ENCODE peak calls at places on chromosomes 5 and 9, in five cellular contexts. One of them, this sample, is unnamed.

GRCh38 chr5:172450861-172451695 is 3.2 kb downstream of the SH3PXD2B start:
- DNase-seq in suprapubic skin: peak; percentile 76
- DNase-seq in bronchial epithelial cell: no peak
- DNase-seq in colonic mucosa: no peak
- DNase-seq in endodermal cell: peak; percentile 87
- DNase-seq in this sample: no peak

GRCh38 chr9:87140605-87141109 is 193.4 kb upstream of the GAS1 start:
- DNase-seq in suprapubic skin: no peak
- DNase-seq in bronchial epithelial cell: no peak
- DNase-seq in colonic mucosa: no peak
- DNase-seq in endodermal cell: no peak
- DNase-seq in this sample: no peak

GRCh38 chr5:34652916-34653315 is 3.2 kb upstream of the RAI14 start:
- DNase-seq in suprapubic skin: no peak
- DNase-seq in bronchial epithelial cell: no peak
- DNase-seq in colonic mucosa: no peak
- DNase-seq in endodermal cell: no peak
- DNase-seq in this sample: no peak

GRCh38 chr5:151580858-151581257 is 10.3 kb downstream of the FAT2 start:
- DNase-seq in suprapubic skin: no peak
- DNase-seq in bronchial epithelial cell: no peak
- DNase-seq in colonic mucosa: no peak
- DNase-seq in endodermal cell: peak; percentile 77
- DNase-seq in this sample: peak; percentile 25

GRCh38 chr5:58455066-58455465 is 4.8 kb downstream of the PLK2 start:
- DNase-seq in suprapubic skin: no peak
- DNase-seq in bronchial epithelial cell: no peak
- DNase-seq in colonic mucosa: no peak
- DNase-seq in endodermal cell: no peak
- DNase-seq in this sample: no peak

GRCh38 chr9:24590432-24590831 is 44.7 kb upstream of the IZUMO3 start:
- DNase-seq in suprapubic skin: no peak
- DNase-seq in bronchial epithelial cell: peak; percentile 89
- DNase-seq in colonic mucosa: no peak
- DNase-seq in endodermal cell: no peak
- DNase-seq in this sample: no peak

GRCh38 chr9:130662099-130662926 is 2.1 kb upstream of the PRDM12 start:
- DNase-seq in suprapubic skin: no peak
- DNase-seq in bronchial epithelial cell: no peak
- DNase-seq in colonic mucosa: no peak
- DNase-seq in endodermal cell: peak; percentile 80
- DNase-seq in this sample: no peak

GRCh38 chr9:127854169-127854833 is at the start of gene ENG:
- DNase-seq in suprapubic skin: no peak
- DNase-seq in bronchial epithelial cell: peak; percentile 10
- DNase-seq in colonic mucosa: peak; percentile 64
- DNase-seq in endodermal cell: peak; percentile 83
- DNase-seq in this sample: peak; percentile 31

GRCh38 chr5:167571824-167572223 is 719.6 kb upstream of the WWC1 start:
- DNase-seq in suprapubic skin: no peak
- DNase-seq in bronchial epithelial cell: no peak
- DNase-seq in colonic mucosa: no peak
- DNase-seq in endodermal cell: peak; percentile 52
- DNase-seq in this sample: no peak

GRCh38 chr5:167573274-167574127 is 717.9 kb upstream of the WWC1 start:
- DNase-seq in suprapubic skin: no peak
- DNase-seq in bronchial epithelial cell: peak; percentile 47
- DNase-seq in colonic mucosa: no peak
- DNase-seq in endodermal cell: peak; percentile 89
- DNase-seq in this sample: peak; percentile 38

GRCh38 chr5:167576928-167577327 is 714.5 kb upstream of the WWC1 start:
- DNase-seq in suprapubic skin: no peak
- DNase-seq in bronchial epithelial cell: no peak
- DNase-seq in colonic mucosa: no peak
- DNase-seq in endodermal cell: no peak
- DNase-seq in this sample: no peak

GRCh38 chr5:167576126-167576525 is 715.3 kb upstream of the WWC1 start:
- DNase-seq in suprapubic skin: no peak
- DNase-seq in bronchial epithelial cell: no peak
- DNase-seq in colonic mucosa: no peak
- DNase-seq in endodermal cell: no peak
- DNase-seq in this sample: no peak

GRCh38 chr5:167574381-167574780 is 717.1 kb upstream of the WWC1 start:
- DNase-seq in suprapubic skin: no peak
- DNase-seq in bronchial epithelial cell: no peak
- DNase-seq in colonic mucosa: no peak
- DNase-seq in endodermal cell: no peak
- DNase-seq in this sample: no peak
- H3K4me3 ChIP-seq in suprapubic skin: no peak overlapping the region
- H3K4me3 ChIP-seq in bronchial epithelial cell: no peak overlapping the region
- H3K4me3 ChIP-seq in colonic mucosa: no peak overlapping the region
- H3K4me3 ChIP-seq in endodermal cell: peak overlapping the region; percentile 85
- H3K4me3 ChIP-seq in this sample: no peak overlapping the region

DNA sequence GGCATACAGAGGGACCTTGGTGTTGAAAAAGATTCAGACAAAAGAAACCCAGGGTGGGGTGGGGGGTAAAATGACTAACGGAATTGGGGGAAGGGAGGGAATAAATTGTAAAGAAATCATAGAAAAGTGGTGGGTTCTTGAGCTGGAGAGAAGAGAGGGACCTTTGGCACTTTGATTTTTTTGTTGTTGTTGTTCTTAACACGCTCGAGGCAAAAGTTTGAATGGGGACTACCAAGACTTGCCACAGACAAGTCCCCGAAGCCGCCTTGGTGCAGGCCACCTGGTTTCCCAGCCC is 616 bp downstream of the VCAN start:
- DNase-seq in suprapubic skin: no peak
- DNase-seq in bronchial epithelial cell: peak; percentile 5
- DNase-seq in colonic mucosa: no peak
- DNase-seq in endodermal cell: no peak
- DNase-seq in this sample: no peak
- H3K4me3 ChIP-seq in suprapubic skin: peak overlapping the region; percentile 52
- H3K4me3 ChIP-seq in bronchial epithelial cell: peak overlapping the region; percentile 61
- H3K4me3 ChIP-seq in colonic mucosa: peak overlapping the region; percentile 29
- H3K4me3 ChIP-seq in endodermal cell: peak overlapping the region; percentile 90
- H3K4me3 ChIP-seq in this sample: peak overlapping the region; percentile 23

GRCh38 chr5:108753877-108754276 is 6.2 kb downstream of the FER start:
- DNase-seq in suprapubic skin: no peak
- DNase-seq in bronchial epithelial cell: peak; percentile 86
- DNase-seq in colonic mucosa: no peak
- DNase-seq in endodermal cell: no peak
- DNase-seq in this sample: no peak

GRCh38 chr5:108748354-108749129 is 845 bp downstream of the FER start:
- DNase-seq in suprapubic skin: peak; percentile 99
- DNase-seq in bronchial epithelial cell: peak; percentile 97
- DNase-seq in colonic mucosa: peak; percentile 99
- DNase-seq in endodermal cell: peak; percentile 100
- DNase-seq in this sample: peak; percentile 99

GRCh38 chr5:108749130-108749861 is 1.6 kb downstream of the FER start:
- DNase-seq in suprapubic skin: peak; percentile 87
- DNase-seq in bronchial epithelial cell: peak; percentile 22
- DNase-seq in colonic mucosa: peak; percentile 29
- DNase-seq in endodermal cell: no peak
- DNase-seq in this sample: peak; percentile 59

GRCh38 chr5:108748010-108748353 is 285 bp downstream of the FER start:
- DNase-seq in suprapubic skin: no peak
- DNase-seq in bronchial epithelial cell: no peak
- DNase-seq in colonic mucosa: peak; percentile 25
- DNase-seq in endodermal cell: no peak
- DNase-seq in this sample: no peak

DNA sequence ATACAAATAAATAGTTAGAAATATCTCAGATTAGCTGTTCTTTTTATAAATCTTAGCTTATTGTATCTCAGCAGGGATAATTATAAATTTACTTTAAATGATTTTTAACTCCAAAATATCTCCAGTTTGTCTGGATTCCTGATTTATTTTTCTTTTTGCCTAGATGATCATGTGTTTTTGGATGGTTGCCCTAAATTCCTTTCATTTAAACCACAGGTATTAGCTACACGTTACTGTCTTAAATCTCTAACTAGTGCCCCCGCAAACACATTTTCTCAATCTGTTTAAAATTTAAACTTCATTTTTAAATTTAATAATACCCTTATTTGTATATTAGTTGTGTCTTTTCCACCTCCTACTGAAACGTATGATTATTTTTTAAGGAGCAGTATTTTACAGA is 5.6 kb downstream of the FER start:
- DNase-seq in suprapubic skin: no peak
- DNase-seq in bronchial epithelial cell: peak; percentile 50
- DNase-seq in colonic mucosa: no peak
- DNase-seq in endodermal cell: no peak
- DNase-seq in this sample: no peak
- H3K4me3 ChIP-seq in suprapubic skin: no peak overlapping the region
- H3K4me3 ChIP-seq in bronchial epithelial cell: no peak overlapping the region
- H3K4me3 ChIP-seq in colonic mucosa: no peak overlapping the region
- H3K4me3 ChIP-seq in endodermal cell: no peak overlapping the region
- H3K4me3 ChIP-seq in this sample: no peak overlapping the region

GRCh38 chr5:500491-500890 is 23.8 kb downstream of the SLC9A3 start:
- DNase-seq in suprapubic skin: no peak
- DNase-seq in bronchial epithelial cell: no peak
- DNase-seq in colonic mucosa: no peak
- DNase-seq in endodermal cell: no peak
- DNase-seq in this sample: no peak

GRCh38 chr5:501040-501832 is 23.0 kb downstream of the SLC9A3 start:
- DNase-seq in suprapubic skin: no peak
- DNase-seq in bronchial epithelial cell: no peak
- DNase-seq in colonic mucosa: no peak
- DNase-seq in endodermal cell: no peak
- DNase-seq in this sample: no peak

GRCh38 chr5:499233-500209 is 24.7 kb downstream of the SLC9A3 start:
- DNase-seq in suprapubic skin: no peak
- DNase-seq in bronchial epithelial cell: no peak
- DNase-seq in colonic mucosa: no peak
- DNase-seq in endodermal cell: no peak
- DNase-seq in this sample: no peak

GRCh38 chr5:502325-503079 is 21.7 kb downstream of the SLC9A3 start:
- DNase-seq in suprapubic skin: no peak
- DNase-seq in bronchial epithelial cell: no peak
- DNase-seq in colonic mucosa: no peak
- DNase-seq in endodermal cell: peak; percentile 71
- DNase-seq in this sample: no peak

GRCh38 chr5:501833-502184 is 22.4 kb downstream of the SLC9A3 start:
- DNase-seq in suprapubic skin: no peak
- DNase-seq in bronchial epithelial cell: no peak
- DNase-seq in colonic mucosa: no peak
- DNase-seq in endodermal cell: no peak
- DNase-seq in this sample: no peak
- H3K4me3 ChIP-seq in suprapubic skin: peak overlapping the region; percentile 10
- H3K4me3 ChIP-seq in bronchial epithelial cell: no peak overlapping the region
- H3K4me3 ChIP-seq in colonic mucosa: no peak overlapping the region
- H3K4me3 ChIP-seq in endodermal cell: no peak overlapping the region
- H3K4me3 ChIP-seq in this sample: no peak overlapping the region

GRCh38 chr5:155727512-155728145 is 599.3 kb upstream of the SGCD start:
- DNase-seq in suprapubic skin: no peak
- DNase-seq in bronchial epithelial cell: no peak
- DNase-seq in colonic mucosa: no peak
- DNase-seq in endodermal cell: peak; percentile 65
- DNase-seq in this sample: no peak

GRCh38 chr5:155728146-155728856 is 598.7 kb upstream of the SGCD start:
- DNase-seq in suprapubic skin: no peak
- DNase-seq in bronchial epithelial cell: peak; percentile 2
- DNase-seq in colonic mucosa: peak; percentile 37
- DNase-seq in endodermal cell: peak; percentile 88
- DNase-seq in this sample: peak; percentile 54

GRCh38 chr5:155729684-155730059 is 597.3 kb upstream of the SGCD start:
- DNase-seq in suprapubic skin: no peak
- DNase-seq in bronchial epithelial cell: no peak
- DNase-seq in colonic mucosa: no peak
- DNase-seq in endodermal cell: peak; percentile 64
- DNase-seq in this sample: no peak

GRCh38 chr5:155726267-155726666 is 600.7 kb upstream of the SGCD start:
- DNase-seq in suprapubic skin: no peak
- DNase-seq in bronchial epithelial cell: peak; percentile 10
- DNase-seq in colonic mucosa: no peak
- DNase-seq in endodermal cell: peak; percentile 84
- DNase-seq in this sample: no peak

DNA sequence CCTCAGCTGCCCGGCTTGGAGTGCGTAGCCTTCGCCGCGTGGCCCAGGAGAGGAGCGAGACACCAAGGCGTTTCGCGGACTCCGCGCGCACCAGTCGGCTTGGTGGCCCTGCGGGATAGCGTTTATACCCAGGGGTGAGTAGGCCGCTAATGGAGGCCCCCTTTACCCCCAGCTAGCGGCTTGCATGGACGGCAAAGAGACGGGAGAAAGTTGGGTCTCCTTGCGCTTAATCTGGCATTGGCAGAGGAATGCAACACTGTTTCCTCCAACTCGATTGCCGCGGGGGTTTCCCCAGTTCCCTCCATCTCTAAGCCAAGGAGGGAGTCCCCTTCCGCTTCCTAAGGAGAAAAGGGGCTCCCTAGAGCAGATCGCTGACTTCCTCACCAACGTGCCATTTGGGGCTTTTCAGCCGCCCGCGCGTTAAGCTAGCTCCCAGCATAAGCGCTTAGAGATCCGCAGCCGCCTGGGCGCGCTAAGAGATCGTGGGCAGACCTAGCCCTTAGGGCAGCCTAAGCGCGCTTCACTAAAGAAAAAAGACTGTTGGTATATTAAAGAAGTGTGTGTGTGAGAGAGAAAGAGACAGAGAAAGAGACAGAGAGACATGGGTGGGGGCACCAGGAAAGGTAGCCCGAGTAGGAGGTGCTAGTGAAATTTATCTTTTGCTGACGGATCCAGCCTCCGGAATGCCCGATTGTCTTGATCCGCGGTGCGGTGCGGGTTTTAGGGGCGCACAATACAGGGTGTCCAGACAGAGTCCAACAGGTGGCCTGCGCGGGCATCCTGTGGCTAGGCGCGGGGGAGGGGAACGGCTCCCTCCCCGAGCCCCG is 597.9 kb upstream of the SGCD start:
- DNase-seq in suprapubic skin: no peak
- DNase-seq in bronchial epithelial cell: no peak
- DNase-seq in colonic mucosa: no peak
- DNase-seq in endodermal cell: peak; percentile 75
- DNase-seq in this sample: no peak
- H3K4me3 ChIP-seq in suprapubic skin: peak overlapping the region; percentile 46
- H3K4me3 ChIP-seq in bronchial epithelial cell: no peak overlapping the region
- H3K4me3 ChIP-seq in colonic mucosa: peak overlapping the region; percentile 28
- H3K4me3 ChIP-seq in endodermal cell: peak overlapping the region; percentile 74
- H3K4me3 ChIP-seq in this sample: peak overlapping the region; percentile 34

DNA sequence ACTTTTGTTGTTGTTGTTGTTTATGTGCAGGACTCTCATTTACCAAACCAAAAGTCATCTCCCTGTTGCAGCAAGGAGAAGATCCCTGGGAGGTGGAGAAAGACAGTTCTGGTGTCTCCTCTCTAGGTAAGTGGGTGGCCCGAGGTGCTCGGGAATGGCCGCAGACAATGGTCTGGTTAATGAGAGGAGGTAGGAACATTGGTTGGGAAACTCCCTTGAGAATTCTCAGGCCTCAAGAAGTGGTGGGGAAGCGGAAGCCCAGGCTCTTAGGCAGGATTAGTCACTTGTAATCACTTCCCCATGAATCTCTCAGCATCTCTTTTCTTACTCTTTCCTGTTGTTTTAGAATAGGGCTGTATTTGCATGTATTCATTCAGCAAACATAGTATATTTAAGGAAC is 7.2 kb downstream of the ZNF354B start:
- DNase-seq in suprapubic skin: no peak
- DNase-seq in bronchial epithelial cell: no peak
- DNase-seq in colonic mucosa: no peak
- DNase-seq in endodermal cell: no peak
- DNase-seq in this sample: no peak
- H3K4me3 ChIP-seq in suprapubic skin: no peak overlapping the region
- H3K4me3 ChIP-seq in bronchial epithelial cell: no peak overlapping the region
- H3K4me3 ChIP-seq in colonic mucosa: no peak overlapping the region
- H3K4me3 ChIP-seq in endodermal cell: no peak overlapping the region
- H3K4me3 ChIP-seq in this sample: no peak overlapping the region